ENCODE peak calls at places on chromosomes 13 and 19, in nine cellular contexts. Q, E, I, G, S, T, U, X and D are unnamed samples.

GRCh38 chr13:27481766-27482165 is 31.4 kb upstream of the MTIF3 start:
- DNase-seq in G (no peak), T (peak), X (no peak), Q (no peak), I (peak), E (no peak), S (no peak), U (peak), D (no peak)

GRCh38 chr19:35975608-35976214 is 19.3 kb upstream of the SDHAF1 start:
- DNase-seq in X (no peak), U (peak), E (no peak), S (no peak), G (no peak), Q (no peak), T (peak), I (peak), D (no peak)

GRCh38 chr19:40740747-40741146 is 9.5 kb downstream of the ACTMAP start:
- DNase-seq in S (no peak), Q (peak), G (no peak), I (peak), T (no peak), E (no peak), U (no peak), X (no peak), D (no peak)

GRCh38 chr19:45953676-45954075 is 20.0 kb downstream of the NOVA2 start:
- DNase-seq in E (no peak), S (no peak), I (no peak), Q (no peak), G (no peak), T (no peak), X (no peak), U (no peak), D (no peak)

GRCh38 chr13:77584111-77584510 is 48.6 kb downstream of the SCEL start:
- DNase-seq in I (no peak), Q (no peak), S (no peak), X (no peak), U (no peak), G (no peak), T (no peak), E (no peak), D (no peak)

GRCh38 chr13:38702609-38703008 is 15.7 kb downstream of the FREM2 start:
- DNase-seq in I (no peak), T (no peak), G (no peak), U (no peak), E (no peak), X (no peak), S (no peak), Q (no peak), D (no peak)

GRCh38 chr19:42207767-42208259 is 9.7 kb downstream of the DEDD2 start:
- DNase-seq in I (peak), Q (no peak), E (no peak), X (peak), G (peak), U (no peak), S (no peak), T (peak), D (peak)

GRCh38 chr19:6842871-6843607 is 44.3 kb upstream of the ADGRE1 start:
- DNase-seq in T (no peak), S (no peak), Q (no peak), G (no peak), X (no peak), E (no peak), U (no peak), I (no peak), D (no peak)

GRCh38 chr19:49806613-49806946 is 6.5 kb downstream of the FUZ start:
- DNase-seq in U (no peak), T (no peak), S (no peak), I (no peak), X (no peak), G (no peak), E (no peak), Q (no peak), D (no peak)

GRCh38 chr13:95874286-95874685 is 178.9 kb downstream of the UGGT2 start:
- DNase-seq in Q (no peak), T (no peak), G (no peak), I (no peak), U (no peak), S (no peak), X (no peak), E (no peak), D (no peak)

GRCh38 chr13:44303681-44304432 is 69.8 kb upstream of the SERP2 start:
- DNase-seq in U (no peak), T (no peak), I (peak), X (no peak), S (peak), G (no peak), Q (peak), E (no peak), D (no peak)

GRCh38 chr13:107585466-107585865 is 629.9 kb downstream of the LIG4 start:
- DNase-seq in T (no peak), I (no peak), S (no peak), Q (no peak), E (no peak), G (no peak), X (no peak), U (no peak), D (no peak)

GRCh38 chr19:38930776-38931761 is at the start of gene MRPS12:
- DNase-seq in Q (peak), U (peak), E (peak), G (peak), T (peak), S (peak), I (peak), X (peak), D (peak)

GRCh38 chr13:20356437-20356836 is 124.3 kb upstream of the GJB6 start:
- DNase-seq in T (no peak), X (no peak), I (peak), S (no peak), U (no peak), Q (no peak), G (no peak), E (no peak), D (no peak)

GRCh38 chr13:70353096-70353495 is 244.8 kb upstream of the KLHL1 start:
- DNase-seq in G (no peak), X (no peak), S (no peak), U (no peak), Q (no peak), T (no peak), I (no peak), E (no peak), D (no peak)

GRCh38 chr19:44401108-44401786 is at the start of gene ZNF285:
- DNase-seq in U (peak), G (peak), I (peak), T (peak), S (peak), X (peak), Q (peak), E (peak), D (peak)

GRCh38 chr19:11179716-11180297 is 17.5 kb downstream of the KANK2 start:
- DNase-seq in U (no peak), G (no peak), E (peak), X (no peak), T (no peak), I (no peak), S (no peak), Q (no peak), D (no peak)

GRCh38 chr19:30229524-30230174 is 142.5 kb upstream of the ZNF536 start:
- DNase-seq in U (no peak), E (no peak), Q (no peak), S (no peak), X (no peak), I (no peak), G (no peak), T (no peak), D (no peak)

GRCh38 chr13:43830481-43830873 is 43.7 kb upstream of the ENOX1 start:
- DNase-seq in S (no peak), Q (no peak), T (no peak), G (no peak), X (peak), U (no peak), I (peak), E (no peak), D (no peak)

GRCh38 chr19:18093439-18094161 is 4.0 kb upstream of the MAST3 start:
- DNase-seq in I (peak), T (peak), G (no peak), Q (no peak), U (no peak), S (no peak), E (no peak), X (no peak), D (no peak)

GRCh38 chr13:107764012-107764411 is 451.3 kb downstream of the LIG4 start:
- DNase-seq in U (no peak), G (no peak), E (no peak), I (no peak), S (no peak), Q (no peak), X (no peak), T (no peak), D (no peak)

GRCh38 chr13:42990147-42990990 is 1.7 kb downstream of the EPSTI1 start:
- DNase-seq in T (no peak), I (peak), Q (no peak), U (no peak), E (no peak), S (no peak), X (no peak), G (no peak), D (no peak)

GRCh38 chr13:113855931-113856715 is 7.8 kb downstream of the GAS6 start:
- DNase-seq in Q (no peak), X (no peak), I (no peak), G (no peak), U (no peak), S (no peak), T (no peak), E (no peak), D (no peak)

GRCh38 chr19:48461982-48462655 is 6.7 kb downstream of the KCNJ14 start:
- DNase-seq in Q (no peak), E (no peak), S (no peak), U (no peak), T (no peak), I (no peak), G (no peak), X (no peak), D (no peak)

GRCh38 chr19:38551450-38551813 is 66.3 kb downstream of the MAP4K1 start:
- DNase-seq in U (no peak), G (no peak), X (no peak), Q (no peak), T (no peak), E (peak), I (no peak), S (no peak), D (no peak)

GRCh38 chr19:55418185-55418584 is 10.6 kb upstream of the UBE2S start:
- DNase-seq in G (peak), I (peak), S (no peak), E (no peak), Q (peak), U (peak), X (peak), T (peak), D (peak)

GRCh38 chr19:2476451-2477140 is 669 bp downstream of the GADD45B start:
- DNase-seq in Q (peak), I (peak), G (peak), X (no peak), E (no peak), T (no peak), U (no peak), S (peak), D (peak)

GRCh38 chr13:103102482-103102881 is 36.3 kb upstream of the SLC10A2 start:
- DNase-seq in E (no peak), U (no peak), X (no peak), I (no peak), T (no peak), Q (no peak), S (no peak), G (no peak), D (no peak)

GRCh38 chr13:20550799-20551198 is 16.2 kb upstream of the IFT88 start:
- DNase-seq in E (no peak), S (no peak), U (no peak), X (no peak), T (no peak), I (no peak), G (no peak), Q (no peak), D (no peak)

GRCh38 chr19:13506550-13506878 is 235 bp upstream of the CACNA1A start:
- DNase-seq in E (no peak), Q (no peak), T (no peak), G (no peak), S (no peak), X (peak), U (peak), I (peak), D (no peak)

GRCh38 chr13:44159633-44160279 is 213.9 kb upstream of the SERP2 start:
- DNase-seq in Q (no peak), G (no peak), U (no peak), X (no peak), I (peak), T (peak), E (no peak), S (no peak), D (no peak)

GRCh38 chr13:27396252-27396846 is 28.1 kb upstream of the GTF3A start:
- DNase-seq in T (no peak), U (no peak), S (no peak), Q (no peak), E (no peak), I (no peak), X (no peak), G (no peak), D (no peak)

GRCh38 chr13:24777171-24777570 is 13.2 kb downstream of the RNF17 start:
- DNase-seq in U (no peak), I (no peak), X (no peak), S (no peak), E (no peak), T (no peak), Q (no peak), G (no peak), D (no peak)
- H3K4me3 ChIP-seq in U (no peak), I (no peak), X (no peak), S (no peak), E (no peak), T (no peak), Q (no peak), G (no peak), D (no peak)

DNA sequence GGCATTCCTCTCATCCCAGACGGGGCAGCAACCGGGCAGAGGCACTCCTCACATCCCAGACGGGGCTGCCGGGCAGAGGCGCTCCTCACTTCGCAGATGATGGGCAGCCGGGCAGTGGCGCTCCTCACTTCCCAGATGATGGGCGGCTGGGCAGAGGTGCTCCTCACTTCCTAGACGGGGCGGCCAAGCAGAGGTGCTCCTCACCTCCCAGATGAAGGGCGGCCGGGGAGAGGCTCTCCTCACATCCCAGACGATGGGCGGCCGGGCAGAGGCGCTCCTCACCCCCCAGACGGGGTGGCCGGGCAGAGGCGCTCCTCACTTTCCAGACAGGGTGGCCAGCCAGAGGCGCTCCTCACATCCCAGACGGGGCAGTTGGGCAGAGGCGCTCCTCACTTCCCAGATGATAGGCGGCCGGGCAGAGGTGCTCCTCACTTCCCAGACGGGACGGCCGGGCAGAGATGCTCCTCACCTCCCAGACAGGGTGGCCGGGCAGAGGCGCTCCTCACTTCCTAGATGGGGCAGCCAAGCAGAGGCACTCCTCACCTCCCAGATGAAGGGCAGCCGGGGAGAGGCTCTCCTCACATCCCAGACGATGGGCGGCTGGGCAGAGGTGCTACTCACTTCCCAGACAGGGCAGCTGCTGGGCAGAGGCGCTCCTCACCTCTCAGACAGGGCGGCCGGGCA is 68.9 kb downstream of the ZNF708 start:
- DNase-seq in I (no peak), X (no peak), E (no peak), T (no peak), S (no peak), G (no peak), Q (no peak), U (no peak), D (no peak)
- H3K4me3 ChIP-seq in I (no peak), X (no peak), E (no peak), T (no peak), S (no peak), G (no peak), Q (no peak), U (no peak), D (no peak)

GRCh38 chr13:99983401-99984133 is 2.0 kb downstream of the ZIC2 start:
- DNase-seq in Q (no peak), S (no peak), E (no peak), I (no peak), X (no peak), G (no peak), U (no peak), T (no peak), D (no peak)

GRCh38 chr13:99985243-99985874 is 3.8 kb downstream of the ZIC2 start:
- DNase-seq in U (no peak), S (no peak), Q (no peak), T (no peak), X (no peak), I (no peak), G (no peak), E (no peak), D (no peak)

GRCh38 chr13:99985886-99986527 is 4.4 kb downstream of the ZIC2 start:
- DNase-seq in Q (no peak), E (no peak), I (no peak), U (no peak), T (no peak), G (no peak), S (no peak), X (no peak), D (no peak)

GRCh38 chr13:99984134-99984462 is 2.5 kb downstream of the ZIC2 start:
- DNase-seq in U (no peak), I (no peak), S (no peak), Q (no peak), E (no peak), G (no peak), X (no peak), T (no peak), D (no peak)

GRCh38 chr13:99984463-99985242 is 3.1 kb downstream of the ZIC2 start:
- DNase-seq in S (no peak), X (no peak), I (no peak), U (no peak), Q (no peak), G (no peak), E (no peak), T (no peak), D (no peak)
- H3K4me3 ChIP-seq in S (no peak), X (no peak), I (no peak), U (peak), Q (no peak), G (no peak), E (no peak), T (peak), D (no peak)

GRCh38 chr19:1287622-1288527 is 2.2 kb downstream of the EFNA2 start:
- DNase-seq in X (no peak), G (no peak), T (no peak), Q (no peak), E (no peak), S (no peak), I (no peak), U (no peak), D (no peak)

GRCh38 chr19:1284979-1285736 is 515 bp upstream of the EFNA2 start:
- DNase-seq in S (no peak), U (no peak), G (no peak), X (no peak), I (no peak), E (no peak), Q (no peak), T (no peak), D (no peak)

GRCh38 chr19:1286859-1287621 is 1.4 kb downstream of the EFNA2 start:
- DNase-seq in G (no peak), X (no peak), U (no peak), S (no peak), Q (no peak), I (no peak), T (no peak), E (no peak), D (no peak)

GRCh38 chr19:1285737-1286360 is at the start of gene EFNA2:
- DNase-seq in U (no peak), Q (no peak), G (no peak), T (no peak), X (no peak), I (no peak), S (no peak), E (no peak), D (no peak)

DNA sequence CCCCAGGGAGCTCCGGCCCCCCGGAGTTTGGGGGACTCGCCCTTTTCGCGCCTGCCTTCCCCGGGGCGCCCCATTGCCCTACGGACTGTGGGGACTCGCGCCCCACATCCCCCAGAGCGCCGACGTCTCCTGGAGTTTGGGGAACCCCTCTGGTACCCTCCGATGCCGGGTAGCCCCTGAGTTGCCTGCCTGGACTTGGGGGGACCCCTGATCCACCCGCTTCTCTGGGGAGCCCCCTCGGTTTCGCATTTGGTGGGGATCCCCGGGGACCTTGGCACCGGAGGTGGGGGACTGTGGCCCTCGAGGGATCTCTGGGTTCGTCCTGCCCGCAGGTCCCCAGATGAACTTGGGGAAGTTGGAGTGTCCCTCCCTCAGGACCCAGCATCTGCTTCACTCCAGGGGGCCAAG is 782 bp downstream of the EFNA2 start:
- DNase-seq in E (no peak), T (no peak), U (no peak), I (no peak), G (no peak), X (no peak), Q (no peak), S (no peak), D (no peak)
- H3K4me3 ChIP-seq in E (no peak), T (peak), U (peak), I (no peak), G (no peak), X (no peak), Q (no peak), S (no peak), D (no peak)